ENCODE peak calls at places on chromosomes 4 and X, in eight cellular contexts. E, N, W, Y, D, L, U and M are unnamed samples.

GRCh38 chr4:71009796-71010588 is 16.5 kb downstream of the DCK start:
- DNase-seq in E (no peak), N (peak; percentile 31), W (no peak), Y (no peak), D (peak; percentile 25), L (peak; percentile 49), U (peak; percentile 12), M (peak; percentile 48)

GRCh38 chrX:130893356-130894085 is 9.5 kb downstream of the ENOX2 start:
- DNase-seq in E (no peak), N (no peak), W (no peak), Y (no peak), D (no peak), L (no peak), U (no peak), M (no peak)

GRCh38 chr4:131091896-131092295 is 1995.9 kb downstream of the C4orf33 start:
- DNase-seq in E (no peak), N (peak; percentile 57), W (no peak), Y (no peak), D (peak; percentile 39), L (peak; percentile 64), U (peak; percentile 53), M (no peak)

GRCh38 chr4:173448103-173448502 is 49.2 kb upstream of the SCRG1 start:
- DNase-seq in E (no peak), N (no peak), W (no peak), Y (no peak), D (peak; percentile 59), L (peak; percentile 47), U (no peak), M (no peak)

GRCh38 chr4:48546336-48546735 is 56.3 kb downstream of the ZAR1 start:
- DNase-seq in E (no peak), N (peak; percentile 51), W (peak; percentile 9), Y (peak; percentile 9), D (peak; percentile 18), L (peak; percentile 73), U (peak; percentile 44), M (no peak)

GRCh38 chr4:183326853-183327252 is 4.6 kb upstream of the CLDN24 start:
- DNase-seq in E (no peak), N (no peak), W (no peak), Y (peak; percentile 40), D (no peak), L (peak; percentile 56), U (no peak), M (no peak)

GRCh38 chr4:140188975-140189374 is 35.0 kb upstream of the MAML3 start:
- DNase-seq in E (no peak), N (no peak), W (no peak), Y (peak; percentile 55), D (peak; percentile 55), L (peak; percentile 79), U (peak; percentile 16), M (no peak)

GRCh38 chr4:177401658-177402273 is 40.5 kb downstream of the AGA start:
- DNase-seq in E (no peak), N (no peak), W (no peak), Y (no peak), D (no peak), L (no peak), U (no peak), M (no peak)

GRCh38 chrX:115616943-115617563 is 56.1 kb downstream of the PLS3 start:
- DNase-seq in E (no peak), N (no peak), W (no peak), Y (peak; percentile 76), D (peak; percentile 88), L (peak; percentile 76), U (peak; percentile 10), M (no peak)

DNA sequence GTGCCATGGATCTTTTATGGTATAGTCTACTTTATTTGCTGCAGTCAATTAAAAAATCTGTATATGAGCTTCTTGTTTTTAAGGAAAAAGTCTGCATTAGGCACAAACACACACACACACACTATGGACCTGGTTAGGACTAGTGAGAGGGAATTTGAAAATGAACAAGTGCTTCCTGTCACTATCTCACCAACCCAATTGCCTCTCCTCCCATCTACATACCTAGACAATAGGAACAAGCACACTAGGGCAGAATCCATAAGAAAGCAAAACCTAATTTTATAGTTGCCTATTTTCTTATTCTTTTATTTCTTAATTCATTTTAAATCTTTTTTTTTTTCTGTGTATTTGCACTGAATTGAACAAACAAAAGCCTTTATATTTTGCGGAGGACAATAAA is 22.7 kb downstream of the PALLD start:
- DNase-seq in E (no peak), N (no peak), W (no peak), Y (no peak), D (no peak), L (no peak), U (no peak), M (no peak)
- H3K4me3 ChIP-seq in E (no peak overlapping the region), N (no peak overlapping the region), W (no peak overlapping the region), Y (no peak overlapping the region), D (no peak overlapping the region), L (no peak overlapping the region), U (no peak overlapping the region), M (no peak overlapping the region)

GRCh38 chr4:10336471-10336870 is 120.8 kb downstream of the ZNF518B start:
- DNase-seq in E (no peak), N (no peak), W (no peak), Y (peak; percentile 2), D (no peak), L (no peak), U (no peak), M (no peak)
- H3K27ac ChIP-seq in E (no peak overlapping the region), N (no peak overlapping the region), W (no peak overlapping the region), Y (no peak overlapping the region), D (no peak overlapping the region), L (no peak overlapping the region), U (no peak overlapping the region), M (no peak overlapping the region)

DNA sequence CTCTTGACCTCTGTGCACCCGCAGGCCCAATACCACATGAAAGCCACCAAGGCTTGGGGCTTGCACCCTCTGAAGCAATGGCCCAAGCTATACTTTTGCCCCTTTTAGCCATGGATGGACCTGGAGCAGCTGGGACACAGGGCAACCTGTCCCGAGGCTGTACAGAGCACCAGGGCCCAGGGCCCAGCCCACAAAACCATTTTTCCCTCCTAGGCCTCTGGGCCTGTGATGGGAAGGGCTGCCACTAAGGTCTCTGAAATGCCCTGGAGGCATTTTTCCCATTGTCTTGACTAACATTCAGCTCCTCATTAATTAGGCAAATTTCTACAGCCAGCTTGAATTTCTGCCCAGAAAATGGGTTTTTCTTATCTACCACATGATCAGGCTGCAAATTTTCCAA is 79.9 kb upstream of the GABRA3 start:
- DNase-seq in E (no peak), N (no peak), W (no peak), Y (no peak), D (no peak), L (no peak), U (no peak), M (no peak)
- H3K4me3 ChIP-seq in E (no peak overlapping the region), N (no peak overlapping the region), W (no peak overlapping the region), Y (no peak overlapping the region), D (no peak overlapping the region), L (no peak overlapping the region), U (no peak overlapping the region), M (no peak overlapping the region)

DNA sequence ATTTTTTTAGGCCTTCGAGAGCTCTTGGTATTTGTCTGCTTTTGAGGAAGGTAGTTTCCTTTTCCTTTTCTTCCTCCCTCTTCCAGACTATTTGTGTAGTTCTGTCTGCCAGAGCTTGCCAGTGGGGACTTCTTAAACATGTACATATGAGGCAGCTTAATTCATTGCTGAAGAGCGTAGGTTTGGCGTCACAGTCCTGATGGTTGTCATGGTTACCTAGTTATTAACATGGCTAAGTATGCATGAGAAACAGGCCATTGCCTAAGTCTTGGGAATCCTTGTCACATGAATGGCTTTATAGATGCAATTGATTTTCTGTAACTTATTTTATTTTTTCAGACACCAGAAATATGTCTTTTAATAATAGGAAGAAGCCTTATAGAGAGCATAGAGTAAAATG is 48.5 kb upstream of the ARMCX2 start:
- DNase-seq in E (no peak), N (no peak), W (no peak), Y (no peak), D (peak; percentile 2), L (peak; percentile 41), U (no peak), M (no peak)
- H3K27ac ChIP-seq in E (no peak overlapping the region), N (no peak overlapping the region), W (no peak overlapping the region), Y (no peak overlapping the region), D (no peak overlapping the region), L (no peak overlapping the region), U (no peak overlapping the region), M (no peak overlapping the region)

GRCh38 chr4:79682801-79683217 is 274.8 kb upstream of the GK2 start:
- DNase-seq in E (peak; percentile 72), N (peak; percentile 12), W (no peak), Y (no peak), D (peak; percentile 14), L (no peak), U (no peak), M (no peak)
- H3K4me3 ChIP-seq in E (no peak overlapping the region), N (no peak overlapping the region), W (no peak overlapping the region), Y (no peak overlapping the region), D (no peak overlapping the region), L (no peak overlapping the region), U (no peak overlapping the region), M (no peak overlapping the region)

DNA sequence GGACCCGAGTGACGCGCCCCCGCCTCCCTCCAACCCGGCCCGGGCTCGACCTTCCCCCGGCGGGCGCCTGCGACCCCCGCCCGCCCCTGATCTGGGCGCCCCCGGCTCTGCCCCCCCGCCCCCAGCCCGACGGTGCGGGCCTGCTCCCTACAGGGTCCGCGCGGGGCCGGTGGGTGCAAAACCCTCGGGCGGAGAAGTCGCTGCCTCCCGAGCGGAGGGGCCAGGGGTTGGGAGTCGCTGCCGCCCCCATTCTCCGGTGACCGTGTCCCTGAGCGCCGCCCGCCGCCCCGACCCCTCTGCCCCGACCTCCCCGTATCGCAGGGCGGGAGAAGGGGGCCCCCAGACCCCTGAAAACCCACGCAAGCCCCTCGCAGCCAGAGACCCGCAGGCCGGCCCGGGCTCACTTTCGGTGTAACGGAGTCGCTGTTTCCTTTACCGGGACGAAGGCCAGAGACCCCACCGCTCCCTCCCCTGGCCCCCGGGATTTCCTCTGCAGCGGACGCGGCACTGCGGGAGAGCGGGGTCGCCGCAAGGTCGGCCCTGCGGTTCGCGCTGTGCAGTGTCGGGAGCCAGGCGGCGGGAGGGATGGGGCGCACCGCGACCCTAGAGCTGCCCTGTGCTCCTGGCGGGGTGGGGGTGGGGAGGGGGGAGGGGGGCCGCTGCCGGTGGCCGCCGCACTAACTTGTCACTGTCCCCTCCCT is 729 bp upstream of the CPLX1 start:
- DNase-seq in E (peak; percentile 55), N (peak; percentile 65), W (no peak), Y (no peak), D (no peak), L (no peak), U (peak; percentile 36), M (no peak)
- H3K27ac ChIP-seq in E (no peak overlapping the region), N (no peak overlapping the region), W (no peak overlapping the region), Y (no peak overlapping the region), D (no peak overlapping the region), L (no peak overlapping the region), U (no peak overlapping the region), M (no peak overlapping the region)

GRCh38 chr4:6562931-6563901 is 11.8 kb upstream of the MAN2B2 start:
- DNase-seq in E (no peak), N (peak; percentile 61), W (no peak), Y (no peak), D (no peak), L (no peak), U (no peak), M (no peak)
- H3K4me3 ChIP-seq in E (peak overlapping the region; percentile 23), N (peak overlapping the region; percentile 57), W (peak overlapping the region; percentile 11), Y (peak overlapping the region; percentile 37), D (peak overlapping the region; percentile 39), L (peak overlapping the region; percentile 20), U (peak overlapping the region; percentile 36), M (no peak overlapping the region)

GRCh38 chr4:137359691-137360315 is 172.5 kb downstream of the PCDH18 start:
- DNase-seq in E (no peak), N (no peak), W (no peak), Y (no peak), D (no peak), L (peak; percentile 4), U (peak; percentile 34), M (no peak)
- H3K27ac ChIP-seq in E (no peak overlapping the region), N (no peak overlapping the region), W (no peak overlapping the region), Y (no peak overlapping the region), D (no peak overlapping the region), L (peak overlapping the region; percentile 15), U (peak overlapping the region; percentile 67), M (no peak overlapping the region)